ENCODE peak calls at places on chromosome 5, in four cellular contexts. S is WTC11, N is HepG2, D is K562. T is an unnamed sample.

GRCh38 chr5:107266100-107266499 is 404.6 kb downstream of the EFNA5 start:
- DNase-seq in S (no peak), N (no peak), D (no peak), T (no peak)

GRCh38 chr5:53942724-53943123 is 367.6 kb downstream of the ARL15 start:
- DNase-seq in N (no peak), S (no peak), D (no peak), T (no peak)

GRCh38 chr5:135569755-135570452 is 8.9 kb downstream of the CXCL14 start:
- DNase-seq in D (peak), N (peak), S (peak), T (no peak)

GRCh38 chr5:42984307-42984706 is 55.8 kb downstream of the ANXA2R start:
- DNase-seq in N (no peak), D (no peak), S (no peak), T (no peak)

GRCh38 chr5:12952409-12952808 is 992.1 kb downstream of the DNAH5 start:
- DNase-seq in D (no peak), S (no peak), N (no peak), T (no peak)

GRCh38 chr5:172002310-172002709 is 4.1 kb downstream of the FBXW11 start:
- DNase-seq in N (peak), D (peak), S (no peak), T (no peak)

GRCh38 chr5:82446765-82447164 is 168.6 kb upstream of the RPS23 start:
- DNase-seq in N (no peak), S (no peak), D (no peak), T (no peak)

GRCh38 chr5:32325067-32325466 is 12.3 kb upstream of the MTMR12 start:
- DNase-seq in N (no peak), D (no peak), S (no peak), T (no peak)

GRCh38 chr5:71481441-71481840 is 26.0 kb downstream of the BDP1 start:
- DNase-seq in D (no peak), N (no peak), S (no peak), T (no peak)

GRCh38 chr5:142313693-142314092 is 11.1 kb downstream of the SPRY4 start:
- DNase-seq in S (no peak), N (no peak), D (no peak), T (no peak)

GRCh38 chr5:179243333-179243732 is 101.9 kb downstream of the ADAMTS2 start:
- DNase-seq in N (no peak), D (no peak), S (peak), T (no peak)

GRCh38 chr5:163534476-163535172 is 29.2 kb downstream of the MAT2B start:
- DNase-seq in S (no peak), N (no peak), D (no peak), T (no peak)

GRCh38 chr5:154627711-154628678 is 127.2 kb upstream of the LARP1 start:
- DNase-seq in S (no peak), N (no peak), D (no peak), T (no peak)

GRCh38 chr5:88806338-88806737 is 76.6 kb downstream of the MEF2C start:
- DNase-seq in D (no peak), S (no peak), N (no peak), T (no peak)

GRCh38 chr5:29099585-29099984 is 2061.2 kb upstream of the CDH9 start:
- DNase-seq in S (no peak), D (no peak), N (no peak), T (no peak)

GRCh38 chr5:92566113-92566767 is 1014.8 kb downstream of the NR2F1-AS1 start:
- DNase-seq in S (no peak), D (no peak), N (no peak), T (no peak)

GRCh38 chr5:132495063-132495671 is 4.6 kb upstream of the IRF1 start:
- DNase-seq in D (no peak), S (no peak), N (no peak), T (no peak)

GRCh38 chr5:95935553-95936100 is 26.0 kb downstream of the ELL2 start:
- DNase-seq in D (no peak), N (no peak), S (no peak), T (no peak)

GRCh38 chr5:9063615-9064245 is 482.1 kb downstream of the SEMA5A start:
- DNase-seq in D (no peak), N (no peak), S (no peak), T (no peak)

GRCh38 chr5:141427783-141428426 is 2.4 kb upstream of the PCDHGA12 start:
- DNase-seq in D (no peak), S (no peak), N (no peak), T (no peak)

GRCh38 chr5:5615569-5615968 is 193.1 kb downstream of the ICE1 start:
- DNase-seq in D (no peak), S (no peak), N (no peak), T (no peak)

GRCh38 chr5:17000296-17000939 is 64.3 kb upstream of the MYO10 start:
- DNase-seq in S (no peak), D (no peak), N (no peak), T (no peak)

GRCh38 chr5:141354900-141355469 is at the start of gene PCDHGA4:
- DNase-seq in D (peak), S (no peak), N (no peak), T (no peak)

GRCh38 chr5:180041501-180042274 is 29.9 kb downstream of the RNF130 start:
- DNase-seq in D (no peak), S (no peak), N (no peak), T (no peak)

GRCh38 chr5:41656597-41656996 is 146.2 kb upstream of the PLCXD3 start:
- DNase-seq in D (no peak), S (no peak), N (no peak), T (no peak)

GRCh38 chr5:84437673-84438315 is 53.1 kb upstream of the EDIL3 start:
- DNase-seq in D (no peak), S (no peak), N (no peak), T (no peak)

GRCh38 chr5:41748631-41749030 is 121.6 kb downstream of the OXCT1 start:
- DNase-seq in N (no peak), S (no peak), D (no peak), T (peak)

GRCh38 chr5:9519537-9519936 is 26.3 kb downstream of the SEMA5A start:
- DNase-seq in N (no peak), D (no peak), S (no peak), T (no peak)

GRCh38 chr5:84385705-84386104 is 1.0 kb upstream of the EDIL3 start:
- DNase-seq in S (no peak), D (no peak), N (no peak), T (no peak)

GRCh38 chr5:172743112-172743959 is 27.7 kb downstream of the DUSP1 start:
- DNase-seq in N (no peak), S (no peak), D (no peak), T (no peak)

GRCh38 chr5:5634817-5635216 is 212.3 kb downstream of the ICE1 start:
- DNase-seq in S (no peak), D (no peak), N (no peak), T (no peak)

GRCh38 chr5:34586117-34586885 is 69.8 kb upstream of the RAI14 start:
- DNase-seq in S (no peak), N (peak), D (no peak), T (no peak)

GRCh38 chr5:7209583-7210139 is 186.3 kb upstream of the ADCY2 start:
- DNase-seq in D (no peak), S (no peak), N (no peak), T (no peak)

GRCh38 chr5:7210549-7210948 is 185.4 kb upstream of the ADCY2 start:
- DNase-seq in S (no peak), D (no peak), N (no peak), T (no peak)

GRCh38 chr5:7213525-7213924 is 182.4 kb upstream of the ADCY2 start:
- DNase-seq in N (no peak), S (no peak), D (no peak), T (no peak)

GRCh38 chr5:7207979-7208378 is 188.0 kb upstream of the ADCY2 start:
- DNase-seq in S (no peak), N (no peak), D (no peak), T (no peak)

DNA sequence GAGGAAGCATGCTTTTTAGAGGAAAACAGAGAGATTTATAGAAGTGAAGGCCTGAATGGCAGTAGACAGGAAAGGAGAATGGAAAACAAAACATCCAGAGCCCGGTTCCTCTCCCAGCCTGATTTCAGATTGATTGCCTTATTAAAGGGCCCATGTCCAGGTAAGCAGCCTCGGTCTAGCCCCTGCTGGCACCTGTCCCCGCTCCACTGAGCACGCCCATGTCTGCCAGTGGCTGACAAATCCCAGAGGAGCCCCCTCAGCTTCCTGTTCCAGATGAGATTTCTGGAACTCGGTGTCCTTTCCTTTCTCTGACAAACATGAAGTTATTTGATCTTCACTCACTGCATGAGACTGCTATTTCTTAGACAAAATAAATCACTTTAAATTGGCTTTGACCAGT is 187.0 kb upstream of the ADCY2 start:
- DNase-seq in D (no peak), N (no peak), S (no peak), T (no peak)
- TF ChIP-seq CBFB in D (no peak), N (no peak), S (no peak), T (no peak)

GRCh38 chr5:114310666-114311065 is 51.2 kb upstream of the KCNN2 start:
- DNase-seq in D (no peak), S (no peak), N (no peak), T (no peak)

GRCh38 chr5:114311943-114312342 is 49.9 kb upstream of the KCNN2 start:
- DNase-seq in S (peak), D (no peak), N (no peak), T (no peak)

GRCh38 chr5:114308508-114308907 is 53.4 kb upstream of the KCNN2 start:
- DNase-seq in D (no peak), N (no peak), S (no peak), T (no peak)

GRCh38 chr5:114305402-114306207 is 56.3 kb upstream of the KCNN2 start:
- DNase-seq in S (no peak), N (peak), D (no peak), T (no peak)

DNA sequence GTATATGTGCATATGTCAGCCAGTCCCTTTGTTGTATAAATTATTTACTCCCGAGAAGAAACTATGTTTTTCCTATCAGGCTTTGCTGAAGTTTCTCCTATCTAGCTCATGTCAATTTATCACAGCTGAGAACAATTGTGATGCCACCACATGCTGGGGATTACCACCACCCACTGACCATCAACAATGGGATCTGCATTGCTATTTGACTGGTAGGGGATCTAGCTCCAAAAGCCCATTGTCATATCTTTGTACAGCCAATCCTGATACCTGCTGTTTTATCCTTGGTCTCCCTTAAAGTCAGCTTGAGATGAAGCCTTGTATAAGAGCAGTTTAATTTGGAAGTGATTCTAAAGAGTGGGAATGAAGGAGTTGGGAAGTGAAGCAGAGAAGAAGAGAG is 53.9 kb upstream of the KCNN2 start:
- DNase-seq in D (no peak), S (peak), N (no peak), T (no peak)
- TF ChIP-seq CBFB in D (no peak), S (no peak), N (no peak), T (no peak)

DNA sequence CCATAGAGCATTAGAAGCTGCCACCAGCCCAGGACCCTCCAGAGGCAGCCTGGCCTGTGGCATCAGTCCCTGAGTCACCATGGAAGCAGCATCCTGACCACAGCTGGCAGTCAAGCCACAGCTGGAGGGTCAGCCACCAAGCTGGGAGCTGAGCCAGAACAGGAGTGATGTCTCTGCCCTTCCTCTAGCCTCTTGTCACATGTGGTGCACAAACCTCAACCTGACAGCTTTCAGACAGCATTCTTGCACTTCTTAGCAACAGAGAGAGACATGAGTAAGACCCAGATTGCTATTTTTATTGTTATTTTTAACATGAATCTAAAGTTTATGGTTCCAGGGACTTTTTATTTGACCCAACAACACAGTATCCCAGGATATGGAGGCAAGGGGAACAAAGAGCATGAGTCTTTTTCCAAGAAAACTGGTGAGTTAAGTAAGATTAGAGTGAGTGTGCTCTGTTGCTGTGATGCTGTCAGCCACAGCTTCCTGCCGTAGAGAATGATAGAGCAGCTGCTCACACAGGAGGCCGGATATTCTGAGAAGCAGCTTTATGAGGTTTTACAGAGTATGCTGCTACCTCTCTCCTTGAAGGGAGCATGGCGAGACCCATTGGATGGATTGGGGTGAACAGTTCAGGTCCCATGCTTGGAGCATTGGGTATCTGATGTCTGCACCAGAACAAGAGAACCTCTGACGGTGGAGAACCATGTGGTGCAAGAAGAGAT is 13.0 kb upstream of the CYFIP2 start:
- DNase-seq in D (no peak), S (no peak), N (no peak), T (peak)
- TF ChIP-seq CBFB in D (no peak), S (no peak), N (no peak), T (peak)

DNA sequence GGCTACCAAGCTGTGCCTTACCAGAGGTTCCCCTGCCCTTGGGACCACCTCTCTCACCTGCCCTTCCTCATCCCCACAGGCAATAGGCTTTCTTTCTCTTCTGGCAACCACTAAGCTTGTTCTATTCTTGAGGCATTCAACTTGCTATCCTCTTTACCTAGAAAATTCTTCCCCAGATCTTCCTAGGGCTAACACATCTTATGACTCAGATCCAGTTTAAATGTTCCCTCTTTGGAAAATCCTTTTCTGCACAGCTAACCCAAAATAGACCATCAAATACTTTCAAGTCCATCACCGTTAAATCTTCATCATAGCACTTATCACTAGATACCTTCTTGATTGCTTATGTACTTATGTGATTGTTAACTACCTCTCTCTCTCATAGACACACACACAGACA is 93.7 kb downstream of the ENC1 start:
- DNase-seq in N (no peak), D (no peak), S (no peak), T (no peak)
- TF ChIP-seq CBFB in N (no peak), D (no peak), S (no peak), T (no peak)

DNA sequence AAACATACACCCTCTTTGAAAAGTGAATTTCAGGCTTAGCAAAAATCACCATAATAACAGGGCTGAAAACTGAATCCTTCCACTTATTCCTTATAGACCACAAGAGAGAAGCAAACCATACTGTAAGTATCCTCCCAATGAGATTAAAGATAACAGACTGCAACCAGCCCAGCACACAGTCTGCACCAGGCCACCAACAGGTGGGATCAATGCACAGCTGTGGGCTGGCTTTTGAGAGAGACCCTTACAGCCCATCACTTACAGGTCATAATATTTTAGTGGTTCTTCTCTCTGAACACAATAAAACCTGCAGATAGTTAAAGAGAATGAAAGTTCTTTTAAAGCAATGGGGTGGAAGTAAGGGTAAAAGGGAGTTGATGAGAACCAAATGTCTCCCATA is 376.2 kb upstream of the GRAMD2B start:
- DNase-seq in N (no peak), S (no peak), D (no peak), T (no peak)
- TF ChIP-seq CBFB in N (no peak), S (no peak), D (no peak), T (no peak)

GRCh38 chr5:57976506-57976905 is 483.4 kb downstream of the PLK2 start:
- DNase-seq in D (no peak), S (no peak), N (no peak), T (no peak)
- TF ChIP-seq CBFB in D (no peak), S (no peak), N (no peak), T (no peak)

GRCh38 chr5:61298580-61298979 is 33.5 kb upstream of the ZSWIM6 start:
- DNase-seq in S (no peak), N (peak), D (no peak), T (no peak)
- TF ChIP-seq CBFB in S (no peak), N (no peak), D (no peak), T (no peak)